ENCODE peak calls at places on chromosomes 2 and 18, in nine cellular contexts. R is astrocyte, E is BE2C, P is MM.1S, N is ovary, A is breast epithelium, Q is mesendoderm, Z is psoas muscle, S is cardiac muscle cell. X is an unnamed sample. For H3K4me1 and H3K27me3, the result is how much of the 10 kb centered on the place peaks cover.

GRCh38 chr2:241843321-241844065 is 15.2 kb downstream of the PDCD1 start:
- DNase-seq in R (no peak), E (peak), P (no peak), N (peak), A (no peak), Q (no peak), Z (peak), S (no peak), X (no peak)

GRCh38 chr2:100197643-100198153 is 55.3 kb upstream of the AFF3 start:
- DNase-seq in R (peak), E (peak), P (no peak), N (peak), A (no peak), Q (peak), Z (peak), S (peak), X (no peak)

GRCh38 chr2:120014231-120014990 is 1.5 kb downstream of the EPB41L5 start:
- DNase-seq in R (peak), E (no peak), P (no peak), N (no peak), A (no peak), Q (no peak), Z (no peak), S (no peak), X (no peak)

GRCh38 chr2:190678444-190679162 is 29.7 kb downstream of the NAB1 start:
- DNase-seq in R (peak), E (peak), P (no peak), N (no peak), A (no peak), Q (peak), Z (no peak), S (peak), X (no peak)

GRCh38 chr18:44309185-44309584 is 371.5 kb upstream of the SETBP1 start:
- DNase-seq in R (peak), E (no peak), P (no peak), N (no peak), A (no peak), Q (no peak), Z (no peak), S (peak), X (no peak)

GRCh38 chr18:61893971-61894750 is 1.4 kb upstream of the RNF152 start:
- DNase-seq in R (no peak), E (peak), P (peak), N (peak), A (peak), Q (peak), Z (peak), S (peak), X (peak)

GRCh38 chr18:57258131-57258777 is 94.1 kb upstream of the ST8SIA3 start:
- DNase-seq in R (no peak), E (no peak), P (no peak), N (no peak), A (no peak), Q (no peak), Z (no peak), S (no peak), X (no peak)

GRCh38 chr2:41610501-41611242 is 437.1 kb upstream of the PKDCC start:
- DNase-seq in R (peak), E (no peak), P (peak), N (peak), A (no peak), Q (no peak), Z (no peak), S (peak), X (no peak)

GRCh38 chr2:230947908-230948365 is 22.9 kb upstream of the GPR55 start:
- DNase-seq in R (no peak), E (no peak), P (no peak), N (no peak), A (peak), Q (no peak), Z (no peak), S (no peak), X (no peak)

GRCh38 chr2:15133461-15133860 is 427.7 kb downstream of the NBAS start:
- DNase-seq in R (no peak), E (no peak), P (no peak), N (no peak), A (no peak), Q (no peak), Z (no peak), S (no peak), X (no peak)

GRCh38 chr18:79509536-79509930 is 113.8 kb downstream of the NFATC1 start:
- DNase-seq in R (no peak), E (no peak), P (no peak), N (peak), A (peak), Q (no peak), Z (no peak), S (no peak), X (no peak)

GRCh38 chr2:57617327-57617726 is 429.3 kb upstream of the VRK2 start:
- DNase-seq in R (no peak), E (no peak), P (peak), N (no peak), A (no peak), Q (no peak), Z (no peak), S (no peak), X (no peak)

GRCh38 chr18:59354731-59355130 is 4.3 kb downstream of the LMAN1 start:
- DNase-seq in R (no peak), E (no peak), P (no peak), N (no peak), A (no peak), Q (no peak), Z (no peak), S (no peak), X (no peak)

GRCh38 chr18:76376668-76377358 is 118.2 kb downstream of the ZNF516 start:
- DNase-seq in R (no peak), E (no peak), P (no peak), N (no peak), A (peak), Q (no peak), Z (no peak), S (no peak), X (no peak)

GRCh38 chr2:10806543-10806942 is 6.0 kb downstream of the PDIA6 start:
- DNase-seq in R (no peak), E (no peak), P (no peak), N (no peak), A (no peak), Q (no peak), Z (no peak), S (no peak), X (no peak)

GRCh38 chr2:177315303-177315887 is 50.9 kb upstream of the NFE2L2 start:
- DNase-seq in R (no peak), E (no peak), P (no peak), N (no peak), A (no peak), Q (no peak), Z (no peak), S (no peak), X (no peak)

GRCh38 chr2:35503311-35503710 is 852.3 kb upstream of the CRIM1 start:
- DNase-seq in R (no peak), E (no peak), P (no peak), N (no peak), A (no peak), Q (no peak), Z (no peak), S (no peak), X (no peak)

GRCh38 chr2:73269686-73270465 is 14.4 kb downstream of the FBXO41 start:
- DNase-seq in R (no peak), E (no peak), P (no peak), N (no peak), A (no peak), Q (no peak), Z (no peak), S (no peak), X (no peak)
- H3K4me3 ChIP-seq in R (no peak), E (no peak), P (peak), N (no peak), A (peak), Q (no peak), Z (peak), S (no peak), X (no peak)

DNA sequence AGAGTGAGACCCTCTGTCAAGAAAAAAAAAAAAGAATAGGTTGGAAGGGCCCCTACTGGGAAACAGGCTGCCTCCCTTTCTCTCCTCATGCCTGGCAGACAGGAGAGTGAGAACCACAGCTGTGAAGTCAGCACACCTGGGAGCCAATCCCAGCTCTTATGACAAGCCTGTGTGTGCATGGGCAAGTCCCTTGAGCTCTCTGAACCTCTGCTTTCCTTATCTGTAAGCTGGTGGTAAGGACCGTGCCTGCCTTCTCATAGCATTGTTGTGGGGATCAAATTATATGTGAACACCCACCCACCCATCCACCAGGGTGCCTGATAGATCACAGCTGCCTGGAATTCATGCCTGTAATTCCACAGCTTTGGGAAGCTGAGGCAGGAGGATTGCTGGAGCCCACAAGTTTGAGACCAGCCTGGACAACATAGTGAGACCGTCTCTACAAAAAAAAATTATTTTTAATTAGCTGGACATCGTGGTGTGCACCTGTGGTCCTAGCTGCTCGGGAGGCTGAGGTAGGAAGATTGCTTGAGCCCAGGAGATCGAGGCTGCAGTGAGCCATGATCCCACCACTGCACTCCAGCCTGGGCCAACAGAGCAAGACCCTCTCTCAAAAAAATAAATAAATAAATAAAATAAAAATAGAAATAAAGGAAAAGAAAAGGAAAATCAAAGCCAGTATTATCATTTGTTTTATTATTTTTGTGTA is 66.9 kb upstream of the MCFD2 start:
- DNase-seq in R (no peak), E (no peak), P (peak), N (no peak), A (no peak), Q (no peak), Z (no peak), S (no peak), X (no peak)
- H3K4me1 ChIP-seq in R (under half), E (under half), P (half or more), N (under half), A (under half), Q (under half), Z (under half), S (under half), X (under half)

GRCh38 chr18:47899107-47899840 is 31.2 kb downstream of the SMAD2 start:
- DNase-seq in R (no peak), E (no peak), P (no peak), N (no peak), A (no peak), Q (peak), Z (no peak), S (peak), X (no peak)
- H3K27me3 ChIP-seq in R (under half), E (under half), P (under half), N (under half), A (under half), Q (under half), Z (under half), S (under half), X (under half)

GRCh38 chr2:171405546-171405945 is 28.2 kb downstream of the METTL8 start:
- DNase-seq in R (no peak), E (no peak), P (peak), N (no peak), A (no peak), Q (no peak), Z (no peak), S (no peak), X (no peak)

GRCh38 chr2:171404258-171404657 is 29.5 kb downstream of the METTL8 start:
- DNase-seq in R (peak), E (no peak), P (no peak), N (no peak), A (no peak), Q (no peak), Z (no peak), S (peak), X (no peak)

GRCh38 chr2:171403181-171403580 is 30.6 kb downstream of the METTL8 start:
- DNase-seq in R (peak), E (no peak), P (no peak), N (no peak), A (no peak), Q (no peak), Z (no peak), S (no peak), X (no peak)

GRCh38 chr2:171406044-171406443 is 27.7 kb downstream of the METTL8 start:
- DNase-seq in R (no peak), E (no peak), P (peak), N (no peak), A (no peak), Q (no peak), Z (no peak), S (no peak), X (no peak)

GRCh38 chr2:171404719-171405118 is 29.1 kb downstream of the METTL8 start:
- DNase-seq in R (no peak), E (no peak), P (no peak), N (no peak), A (no peak), Q (no peak), Z (no peak), S (no peak), X (no peak)
- H3K4me3 ChIP-seq in R (no peak), E (no peak), P (no peak), N (no peak), A (no peak), Q (no peak), Z (no peak), S (no peak), X (no peak)

DNA sequence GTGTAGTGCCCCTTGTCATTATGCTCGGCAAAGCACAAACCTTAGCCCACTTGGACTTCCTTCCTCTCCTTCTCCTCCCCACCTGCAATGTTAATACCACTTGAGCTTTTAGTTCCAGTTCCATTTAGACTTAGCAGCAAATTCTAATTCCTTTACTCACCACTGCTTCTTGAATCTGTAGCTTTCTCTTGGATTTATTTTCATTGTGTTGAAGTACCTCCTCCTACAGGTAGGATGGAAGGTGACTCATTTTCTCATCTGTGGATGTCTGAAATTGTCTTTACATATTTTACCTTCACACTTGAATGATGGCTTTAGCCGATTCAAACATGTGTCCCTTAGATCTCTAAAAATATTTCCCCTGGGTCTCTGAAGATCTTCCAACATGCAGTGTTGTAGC is 32.8 kb upstream of the BIN1 start:
- DNase-seq in R (no peak), E (no peak), P (no peak), N (no peak), A (no peak), Q (no peak), Z (no peak), S (no peak), X (no peak)
- H3K4me1 ChIP-seq in R (under half), E (under half), P (under half), N (under half), A (under half), Q (under half), Z (under half), S (under half), X (under half)

GRCh38 chr2:129801575-129801974 is 177.9 kb upstream of the RAB6C start:
- DNase-seq in R (peak), E (no peak), P (no peak), N (no peak), A (no peak), Q (no peak), Z (no peak), S (peak), X (no peak)
- H3K27me3 ChIP-seq in R (under half), E (under half), P (under half), N (under half), A (under half), Q (under half), Z (under half), S (under half), X (under half)

GRCh38 chr2:200733713-200734198 is 78.0 kb upstream of the BZW1 start:
- DNase-seq in R (no peak), E (no peak), P (no peak), N (no peak), A (no peak), Q (no peak), Z (no peak), S (no peak), X (no peak)
- H3K4me3 ChIP-seq in R (no peak), E (no peak), P (no peak), N (no peak), A (no peak), Q (no peak), Z (no peak), S (no peak), X (no peak)

GRCh38 chr18:48836231-48836805 is 114.4 kb downstream of the SMAD7 start:
- DNase-seq in R (no peak), E (no peak), P (no peak), N (no peak), A (no peak), Q (no peak), Z (no peak), S (no peak), X (no peak)
- H3K4me1 ChIP-seq in R (half or more), E (under half), P (under half), N (under half), A (under half), Q (under half), Z (under half), S (under half), X (under half)

GRCh38 chr2:239012936-239013669 is 165.2 kb downstream of the TWIST2 start:
- DNase-seq in R (no peak), E (no peak), P (no peak), N (no peak), A (peak), Q (no peak), Z (no peak), S (no peak), X (no peak)

GRCh38 chr2:239014458-239014857 is 166.6 kb downstream of the TWIST2 start:
- DNase-seq in R (no peak), E (no peak), P (no peak), N (no peak), A (no peak), Q (no peak), Z (no peak), S (no peak), X (no peak)

GRCh38 chr2:239013670-239013960 is 165.7 kb downstream of the TWIST2 start:
- DNase-seq in R (no peak), E (no peak), P (no peak), N (no peak), A (no peak), Q (no peak), Z (no peak), S (no peak), X (no peak)

GRCh38 chr2:239015769-239016675 is 168.1 kb downstream of the TWIST2 start:
- DNase-seq in R (no peak), E (no peak), P (no peak), N (peak), A (peak), Q (no peak), Z (no peak), S (no peak), X (no peak)

GRCh38 chr2:239014897-239015768 is 167.2 kb downstream of the TWIST2 start:
- DNase-seq in R (no peak), E (no peak), P (no peak), N (peak), A (peak), Q (no peak), Z (no peak), S (no peak), X (no peak)
- H3K27me3 ChIP-seq in R (under half), E (under half), P (under half), N (under half), A (under half), Q (under half), Z (under half), S (under half), X (under half)

GRCh38 chr2:217930783-217931563 is 71.8 kb downstream of the TNS1 start:
- DNase-seq in R (peak), E (no peak), P (no peak), N (no peak), A (no peak), Q (no peak), Z (peak), S (no peak), X (no peak)

GRCh38 chr2:217928324-217929293 is 74.2 kb downstream of the TNS1 start:
- DNase-seq in R (no peak), E (no peak), P (no peak), N (no peak), A (no peak), Q (no peak), Z (peak), S (no peak), X (no peak)

GRCh38 chr2:217929294-217929671 is 73.5 kb downstream of the TNS1 start:
- DNase-seq in R (no peak), E (no peak), P (no peak), N (no peak), A (no peak), Q (no peak), Z (peak), S (no peak), X (no peak)

GRCh38 chr2:217931846-217932560 is 70.8 kb downstream of the TNS1 start:
- DNase-seq in R (no peak), E (no peak), P (no peak), N (no peak), A (no peak), Q (no peak), Z (no peak), S (no peak), X (no peak)

GRCh38 chr2:217929757-217930707 is 72.8 kb downstream of the TNS1 start:
- DNase-seq in R (peak), E (no peak), P (no peak), N (peak), A (no peak), Q (no peak), Z (peak), S (peak), X (no peak)
- H3K4me3 ChIP-seq in R (no peak), E (no peak), P (no peak), N (no peak), A (no peak), Q (no peak), Z (peak), S (no peak), X (peak)